ENCODE peak calls at places on chromosomes 16 and 17, in five cellular contexts. S is coronary artery, J is IMR-90, V is left ventricle myocardium inferior, M is foreskin keratinocyte. Q is an unnamed sample.

GRCh38 chr16:2470603-2471015 is 488 bp upstream of the NTN3 start:
- DNase-seq in S (no peak), J (no peak), V (no peak), M (no peak), Q (no peak)

GRCh38 chr17:51703364-51704341 is 443.3 kb downstream of the UTP18 start:
- DNase-seq in S (no peak), J (no peak), V (peak; percentile 70), M (peak; percentile 6), Q (peak; percentile 36)

GRCh38 chr17:75077490-75078096 is 10.2 kb upstream of the SLC16A5 start:
- DNase-seq in S (no peak), J (no peak), V (peak; percentile 79), M (no peak), Q (no peak)

GRCh38 chr17:1967092-1967662 is 58.0 kb downstream of the RTN4RL1 start:
- DNase-seq in S (no peak), J (no peak), V (no peak), M (no peak), Q (no peak)

GRCh38 chr17:48621410-48622387 is 4.5 kb downstream of the HOXB9 start:
- DNase-seq in S (no peak), J (no peak), V (no peak), M (no peak), Q (no peak)

GRCh38 chr16:82045471-82046178 is 10.6 kb downstream of the HSD17B2 start:
- DNase-seq in S (no peak), J (no peak), V (no peak), M (no peak), Q (no peak)

GRCh38 chr16:61182416-61182815 is 853.8 kb downstream of the CDH8 start:
- DNase-seq in S (no peak), J (no peak), V (no peak), M (no peak), Q (no peak)

GRCh38 chr16:66878067-66878466 is 2.2 kb upstream of the PDP2 start:
- DNase-seq in S (no peak), J (no peak), V (no peak), M (no peak), Q (no peak)

GRCh38 chr16:80997139-80997798 is 9.4 kb downstream of the CMC2 start:
- DNase-seq in S (no peak), J (no peak), V (no peak), M (no peak), Q (no peak)

GRCh38 chr16:17194190-17194780 is 276.5 kb downstream of the XYLT1 start:
- DNase-seq in S (no peak), J (peak; percentile 16), V (peak; percentile 27), M (no peak), Q (no peak)

GRCh38 chr17:65193305-65194293 is 56.4 kb downstream of the RGS9 start:
- DNase-seq in S (no peak), J (peak; percentile 21), V (no peak), M (no peak), Q (no peak)

GRCh38 chr17:59149051-59149450 is 5.9 kb downstream of the SKA2 start:
- DNase-seq in S (no peak), J (peak; percentile 57), V (no peak), M (no peak), Q (no peak)

GRCh38 chr17:9228408-9229159 is 207.3 kb downstream of the NTN1 start:
- DNase-seq in S (no peak), J (peak; percentile 58), V (no peak), M (peak; percentile 52), Q (peak; percentile 26)

GRCh38 chr17:37844158-37844976 is 79.8 kb upstream of the TBC1D3K start:
- DNase-seq in S (peak; percentile 67), J (peak; percentile 58), V (peak; percentile 51), M (no peak), Q (peak; percentile 50)

GRCh38 chr17:79563237-79564013 is 47.4 kb downstream of the RBFOX3 start:
- DNase-seq in S (no peak), J (no peak), V (no peak), M (no peak), Q (peak; percentile 17)

GRCh38 chr16:31092330-31092729 is 2.3 kb downstream of the VKORC1 start:
- DNase-seq in S (no peak), J (peak; percentile 55), V (no peak), M (no peak), Q (no peak)

GRCh38 chr16:56985962-56986360 is 3.4 kb upstream of the NLRC5 start:
- DNase-seq in S (no peak), J (no peak), V (no peak), M (no peak), Q (no peak)

GRCh38 chr16:56984639-56985038 is 4.7 kb upstream of the NLRC5 start:
- DNase-seq in S (no peak), J (no peak), V (no peak), M (no peak), Q (no peak)

GRCh38 chr16:56986361-56986760 is 3.0 kb upstream of the NLRC5 start:
- DNase-seq in S (no peak), J (no peak), V (no peak), M (no peak), Q (no peak)

GRCh38 chr16:56983211-56983751 is 6.1 kb upstream of the NLRC5 start:
- DNase-seq in S (no peak), J (no peak), V (no peak), M (no peak), Q (no peak)

GRCh38 chr16:56985288-56985961 is 3.9 kb upstream of the NLRC5 start:
- DNase-seq in S (peak; percentile 86), J (peak; percentile 85), V (peak; percentile 62), M (peak; percentile 42), Q (peak; percentile 92)
- H3K27ac ChIP-seq in S (peak overlapping the region; percentile 66), J (peak overlapping the region; percentile 70), V (peak overlapping the region; percentile 67), M (no peak overlapping the region), Q (peak overlapping the region; percentile 68)

GRCh38 chr16:48041861-48042435 is 113.8 kb downstream of the ABCC12 start:
- DNase-seq in S (no peak), J (no peak), V (no peak), M (no peak), Q (peak; percentile 22)
- TF ChIP-seq CTCF in S (no peak), J (no peak), V (no peak), M (peak; percentile 48), Q (no peak)

GRCh38 chr16:964696-965395 is 5.9 kb downstream of the LMF1 start:
- DNase-seq in S (no peak), J (no peak), V (no peak), M (no peak), Q (no peak)
- H3K27ac ChIP-seq in S (no peak overlapping the region), J (no peak overlapping the region), V (no peak overlapping the region), M (no peak overlapping the region), Q (peak overlapping the region; percentile 67)

DNA sequence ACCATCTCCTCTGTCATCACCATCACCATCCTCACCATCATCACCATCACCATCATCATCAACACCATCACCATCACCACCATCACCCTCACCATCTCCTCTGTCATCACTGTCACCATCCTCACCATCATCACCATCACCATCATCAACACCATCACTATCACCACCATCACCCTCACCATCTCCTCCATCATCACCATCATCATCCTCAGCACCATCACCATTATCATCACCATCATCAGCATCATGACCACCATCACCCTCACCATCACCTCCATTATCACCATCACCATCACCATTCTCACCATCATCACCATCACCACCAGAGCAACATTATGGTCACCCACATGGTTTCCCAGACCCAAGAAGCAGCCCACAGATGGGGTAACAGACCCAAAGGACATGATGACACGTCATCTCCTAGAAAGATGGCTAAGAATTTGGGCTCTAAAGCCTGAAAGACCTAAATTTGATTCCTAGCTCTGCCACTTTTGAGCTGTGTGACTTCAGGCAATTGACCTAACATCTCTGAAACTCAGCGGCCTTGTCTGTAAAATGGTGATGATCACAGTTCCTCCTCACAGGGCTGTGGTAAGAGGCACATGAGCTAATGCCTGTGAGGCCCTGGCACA is 14.6 kb downstream of the SCNN1B start:
- DNase-seq in S (no peak), J (no peak), V (no peak), M (no peak), Q (no peak)
- TF ChIP-seq CTCF in S (no peak), J (no peak), V (no peak), M (no peak), Q (no peak)

GRCh38 chr16:50712568-50712914 is 19.1 kb downstream of the NOD2 start:
- DNase-seq in S (no peak), J (peak; percentile 1), V (no peak), M (no peak), Q (no peak)
- H3K27ac ChIP-seq in S (peak overlapping the region; percentile 35), J (no peak overlapping the region), V (no peak overlapping the region), M (no peak overlapping the region), Q (no peak overlapping the region)

GRCh38 chr17:4956493-4957061 is 5.7 kb downstream of the ENO3 start:
- DNase-seq in S (no peak), J (no peak), V (no peak), M (no peak), Q (no peak)
- TF ChIP-seq CTCF in S (no peak), J (peak; percentile 10), V (peak; percentile 26), M (peak; percentile 43), Q (no peak)

GRCh38 chr16:68380348-68380670 is 68.0 kb downstream of the SMPD3 start:
- DNase-seq in S (no peak), J (no peak), V (no peak), M (no peak), Q (no peak)
- H3K27ac ChIP-seq in S (no peak overlapping the region), J (no peak overlapping the region), V (no peak overlapping the region), M (no peak overlapping the region), Q (no peak overlapping the region)

GRCh38 chr17:53516643-53517042 is 306.1 kb upstream of the KIF2B start:
- DNase-seq in S (no peak), J (no peak), V (no peak), M (no peak), Q (no peak)
- TF ChIP-seq CTCF in S (no peak), J (no peak), V (no peak), M (peak; percentile 64), Q (no peak)

GRCh38 chr17:12048843-12049473 is 28.3 kb downstream of the MAP2K4 start:
- DNase-seq in S (no peak), J (no peak), V (no peak), M (no peak), Q (no peak)

GRCh38 chr17:12043702-12044101 is 23.0 kb downstream of the MAP2K4 start:
- DNase-seq in S (no peak), J (no peak), V (no peak), M (no peak), Q (no peak)

GRCh38 chr17:12050646-12051225 is 30.1 kb downstream of the MAP2K4 start:
- DNase-seq in S (no peak), J (no peak), V (no peak), M (no peak), Q (no peak)

GRCh38 chr17:12047977-12048376 is 27.3 kb downstream of the MAP2K4 start:
- DNase-seq in S (no peak), J (no peak), V (no peak), M (no peak), Q (no peak)

DNA sequence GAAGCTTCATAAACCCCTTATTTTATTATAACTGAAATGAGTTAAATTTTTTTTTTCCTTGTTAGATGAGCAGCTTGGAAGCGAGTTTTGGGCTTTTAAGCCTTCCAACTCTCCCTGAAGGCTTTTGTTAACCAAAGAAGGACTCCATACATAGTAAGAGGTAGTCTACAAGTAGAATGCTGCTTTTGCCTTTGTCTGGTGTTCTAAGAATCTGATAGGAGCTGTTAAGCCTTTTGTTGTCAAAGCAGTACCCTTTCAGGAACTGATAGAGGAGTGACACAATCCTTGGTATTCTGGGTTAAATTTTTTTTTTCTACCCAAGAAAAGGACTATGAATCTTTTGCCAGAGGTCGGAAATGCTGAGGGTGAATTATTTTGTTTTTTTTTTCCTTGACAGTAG is 26.1 kb downstream of the MAP2K4 start:
- DNase-seq in S (no peak), J (no peak), V (no peak), M (no peak), Q (no peak)
- H3K27ac ChIP-seq in S (no peak overlapping the region), J (no peak overlapping the region), V (no peak overlapping the region), M (no peak overlapping the region), Q (no peak overlapping the region)

Q was measured in RWPE1.